ENCODE peak calls at places on chromosome 3, in four cellular contexts. N is body of pancreas, A is HuH-7.5, D is GM03348. X is an unnamed sample.

GRCh38 chr3:193335031-193335430 is 43.5 kb downstream of the ATP13A5 start:
- DNase-seq in N (no peak), A (no peak), D (no peak), X (no peak)

GRCh38 chr3:14210843-14211594 is 32.4 kb downstream of the LSM3 start:
- DNase-seq in N (no peak), A (no peak), D (peak), X (no peak)

GRCh38 chr3:54374214-54374855 is 252.0 kb downstream of the CACNA2D3 start:
- DNase-seq in N (peak), A (peak), D (no peak), X (no peak)

GRCh38 chr3:52299815-52300611 is 12.4 kb downstream of the GLYCTK start:
- DNase-seq in N (peak), A (peak), D (no peak), X (no peak)

GRCh38 chr3:188049890-188050530 is 103.9 kb upstream of the LPP start:
- DNase-seq in N (no peak), A (no peak), D (no peak), X (peak)

GRCh38 chr3:58150800-58151199 is 60.0 kb downstream of the DNASE1L3 start:
- DNase-seq in N (no peak), A (no peak), D (peak), X (no peak)

GRCh38 chr3:111539351-111540331 is 2.4 kb upstream of the CD96 start:
- DNase-seq in N (peak), A (peak), D (peak), X (peak)

GRCh38 chr3:76900571-76900970 is 139.3 kb upstream of the ROBO2 start:
- DNase-seq in N (no peak), A (no peak), D (no peak), X (no peak)

GRCh38 chr3:156795890-156796451 is 30.2 kb upstream of the LEKR1 start:
- DNase-seq in N (no peak), A (no peak), D (no peak), X (no peak)

GRCh38 chr3:71972031-71972430 is 187.1 kb upstream of the PROK2 start:
- DNase-seq in N (no peak), A (no peak), D (no peak), X (no peak)

GRCh38 chr3:146464005-146464595 is 5.3 kb downstream of the PLSCR2 start:
- DNase-seq in N (no peak), A (no peak), D (peak), X (no peak)

GRCh38 chr3:73255609-73256029 is 194.2 kb downstream of the EBLN2 start:
- DNase-seq in N (peak), A (no peak), D (peak), X (no peak)

GRCh38 chr3:197558000-197558399 is 2.2 kb upstream of the BDH1 start:
- DNase-seq in N (no peak), A (no peak), D (no peak), X (no peak)

GRCh38 chr3:106169351-106169750 is 300.5 kb upstream of the CBLB start:
- DNase-seq in N (no peak), A (no peak), D (no peak), X (no peak)

GRCh38 chr3:40240921-40241320 is 68.6 kb upstream of the EIF1B start:
- DNase-seq in N (no peak), A (no peak), D (no peak), X (no peak)

GRCh38 chr3:120432105-120432860 is 18.5 kb downstream of the FSTL1 start:
- DNase-seq in N (no peak), A (no peak), D (peak), X (no peak)